ENCODE peak calls at places on chromosomes 3 and 15, in nine cellular contexts. One of them, this sample, is unnamed.

GRCh38 chr3:76410762-76411281 is 625.5 kb upstream of the ZNF717 start:
- DNase-seq in IMR-90: peak; percentile 52
- DNase-seq in heart left ventricle: no peak
- DNase-seq in sigmoid colon: no peak
- DNase-seq in kidney epithelial cell: no peak
- DNase-seq in body of pancreas: no peak
- DNase-seq in pancreas: no peak
- DNase-seq in neural progenitor cell: no peak
- DNase-seq in HCT116: no peak
- DNase-seq in this sample: no peak

GRCh38 chr3:171453175-171453868 is 6.9 kb downstream of the TNIK start:
- DNase-seq in sigmoid colon: no peak
- DNase-seq in pancreas: no peak
- DNase-seq in HCT116: no peak
- DNase-seq in IMR-90: no peak
- DNase-seq in body of pancreas: no peak
- DNase-seq in kidney epithelial cell: no peak
- DNase-seq in heart left ventricle: no peak
- DNase-seq in neural progenitor cell: peak; percentile 82
- DNase-seq in this sample: no peak

GRCh38 chr3:107990433-107990832 is 100.4 kb downstream of the CD47 start:
- DNase-seq in IMR-90: no peak
- DNase-seq in pancreas: no peak
- DNase-seq in HCT116: no peak
- DNase-seq in kidney epithelial cell: no peak
- DNase-seq in body of pancreas: no peak
- DNase-seq in heart left ventricle: no peak
- DNase-seq in neural progenitor cell: no peak
- DNase-seq in sigmoid colon: no peak
- DNase-seq in this sample: no peak

GRCh38 chr3:178223876-178224275 is 312.4 kb upstream of the KCNMB2 start:
- DNase-seq in pancreas: no peak
- DNase-seq in sigmoid colon: no peak
- DNase-seq in neural progenitor cell: no peak
- DNase-seq in body of pancreas: no peak
- DNase-seq in IMR-90: peak; percentile 41
- DNase-seq in heart left ventricle: no peak
- DNase-seq in kidney epithelial cell: no peak
- DNase-seq in HCT116: no peak
- DNase-seq in this sample: peak; percentile 71

GRCh38 chr15:64742385-64742784 is 33.0 kb downstream of the RBPMS2 start:
- DNase-seq in pancreas: no peak
- DNase-seq in neural progenitor cell: no peak
- DNase-seq in heart left ventricle: peak; percentile 57
- DNase-seq in kidney epithelial cell: no peak
- DNase-seq in body of pancreas: no peak
- DNase-seq in HCT116: no peak
- DNase-seq in IMR-90: no peak
- DNase-seq in sigmoid colon: no peak
- DNase-seq in this sample: no peak

GRCh38 chr3:64048631-64049061 is 25.4 kb upstream of the PSMD6 start:
- DNase-seq in neural progenitor cell: no peak
- DNase-seq in IMR-90: peak; percentile 16
- DNase-seq in body of pancreas: no peak
- DNase-seq in sigmoid colon: no peak
- DNase-seq in heart left ventricle: no peak
- DNase-seq in kidney epithelial cell: no peak
- DNase-seq in pancreas: no peak
- DNase-seq in HCT116: no peak
- DNase-seq in this sample: peak; percentile 35

GRCh38 chr15:40855706-40856234 is 11.9 kb downstream of the SPINT1 start:
- DNase-seq in kidney epithelial cell: no peak
- DNase-seq in body of pancreas: no peak
- DNase-seq in HCT116: no peak
- DNase-seq in heart left ventricle: no peak
- DNase-seq in neural progenitor cell: no peak
- DNase-seq in IMR-90: no peak
- DNase-seq in sigmoid colon: no peak
- DNase-seq in pancreas: no peak
- DNase-seq in this sample: no peak

GRCh38 chr3:44931791-44932190 is 44.2 kb downstream of the ZDHHC3 start:
- DNase-seq in kidney epithelial cell: no peak
- DNase-seq in IMR-90: no peak
- DNase-seq in sigmoid colon: no peak
- DNase-seq in heart left ventricle: no peak
- DNase-seq in HCT116: no peak
- DNase-seq in pancreas: no peak
- DNase-seq in body of pancreas: no peak
- DNase-seq in neural progenitor cell: no peak
- DNase-seq in this sample: no peak

GRCh38 chr15:70629735-70630273 is 133.6 kb downstream of the UACA start:
- DNase-seq in HCT116: no peak
- DNase-seq in pancreas: no peak
- DNase-seq in sigmoid colon: no peak
- DNase-seq in kidney epithelial cell: no peak
- DNase-seq in neural progenitor cell: no peak
- DNase-seq in body of pancreas: no peak
- DNase-seq in heart left ventricle: no peak
- DNase-seq in IMR-90: no peak
- DNase-seq in this sample: no peak

GRCh38 chr15:66706225-66706732 is 4.2 kb downstream of the SMAD6 start:
- DNase-seq in body of pancreas: peak; percentile 56
- DNase-seq in pancreas: peak; percentile 23
- DNase-seq in HCT116: no peak
- DNase-seq in IMR-90: peak; percentile 35
- DNase-seq in neural progenitor cell: peak; percentile 78
- DNase-seq in sigmoid colon: no peak
- DNase-seq in kidney epithelial cell: no peak
- DNase-seq in heart left ventricle: peak; percentile 55
- DNase-seq in this sample: no peak

DNA sequence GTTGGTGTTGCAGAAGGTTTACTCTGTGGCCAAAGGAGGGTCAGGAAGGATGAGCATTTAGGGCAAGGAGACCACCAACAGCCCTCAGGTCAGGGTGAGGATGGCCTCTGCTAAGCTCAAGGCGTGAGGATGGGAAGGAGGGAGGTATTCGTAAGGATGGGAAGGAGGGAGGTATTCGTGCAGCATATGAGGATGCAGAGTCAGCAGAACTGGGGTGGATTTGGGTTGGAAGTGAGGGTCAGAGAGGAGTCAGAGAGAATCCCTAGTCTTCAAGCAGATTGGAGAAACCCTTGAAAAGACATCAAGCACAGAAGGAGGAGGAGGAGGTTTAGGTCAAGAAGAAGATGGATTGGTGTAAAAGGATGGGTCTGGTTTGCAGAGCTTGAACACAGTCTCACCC is 4.0 kb downstream of the CCR5 start:
- DNase-seq in sigmoid colon: no peak
- DNase-seq in IMR-90: no peak
- DNase-seq in neural progenitor cell: no peak
- DNase-seq in kidney epithelial cell: no peak
- DNase-seq in HCT116: no peak
- DNase-seq in heart left ventricle: no peak
- DNase-seq in pancreas: no peak
- DNase-seq in body of pancreas: no peak
- DNase-seq in this sample: no peak
- H3K27me3 ChIP-seq in sigmoid colon: no peaks in the 10 kb centered on the region
- H3K27me3 ChIP-seq in IMR-90: peaks cover 42% of the 10 kb centered on the region
- H3K27me3 ChIP-seq in neural progenitor cell: no peaks in the 10 kb centered on the region
- H3K27me3 ChIP-seq in kidney epithelial cell: peaks cover 7% of the 10 kb centered on the region
- H3K27me3 ChIP-seq in HCT116: peaks cover 55% of the 10 kb centered on the region
- H3K27me3 ChIP-seq in heart left ventricle: peaks cover 13% of the 10 kb centered on the region
- H3K27me3 ChIP-seq in pancreas: no peaks in the 10 kb centered on the region
- H3K27me3 ChIP-seq in body of pancreas: no peaks in the 10 kb centered on the region
- H3K27me3 ChIP-seq in this sample: peaks cover 7% of the 10 kb centered on the region

GRCh38 chr3:65245133-65246076 is 557.6 kb upstream of the ADAMTS9 start:
- DNase-seq in body of pancreas: no peak
- DNase-seq in heart left ventricle: no peak
- DNase-seq in kidney epithelial cell: no peak
- DNase-seq in sigmoid colon: no peak
- DNase-seq in HCT116: no peak
- DNase-seq in IMR-90: peak; percentile 1
- DNase-seq in pancreas: no peak
- DNase-seq in neural progenitor cell: no peak
- DNase-seq in this sample: peak; percentile 5
- TF ChIP-seq CTCF in body of pancreas: no peak
- TF ChIP-seq CTCF in heart left ventricle: peak; percentile 34
- TF ChIP-seq CTCF in kidney epithelial cell: peak; percentile 33
- TF ChIP-seq CTCF in sigmoid colon: peak; percentile 27
- TF ChIP-seq CTCF in HCT116: peak; percentile 34
- TF ChIP-seq CTCF in IMR-90: peak; percentile 24
- TF ChIP-seq CTCF in pancreas: no peak
- TF ChIP-seq CTCF in neural progenitor cell: peak; percentile 39
- TF ChIP-seq CTCF in this sample: no peak

GRCh38 chr3:123660276-123660675 is 75.4 kb upstream of the HACD2 start:
- DNase-seq in neural progenitor cell: no peak
- DNase-seq in body of pancreas: no peak
- DNase-seq in sigmoid colon: no peak
- DNase-seq in kidney epithelial cell: no peak
- DNase-seq in HCT116: no peak
- DNase-seq in IMR-90: no peak
- DNase-seq in pancreas: no peak
- DNase-seq in heart left ventricle: no peak
- DNase-seq in this sample: no peak
- H3K36me3 ChIP-seq in neural progenitor cell: peaks cover 5% of the 10 kb centered on the region
- H3K36me3 ChIP-seq in body of pancreas: no peaks in the 10 kb centered on the region
- H3K36me3 ChIP-seq in sigmoid colon: peaks cover 18% of the 10 kb centered on the region
- H3K36me3 ChIP-seq in kidney epithelial cell: peaks cover 1% of the 10 kb centered on the region
- H3K36me3 ChIP-seq in HCT116: no peaks in the 10 kb centered on the region
- H3K36me3 ChIP-seq in IMR-90: peaks cover 72% of the 10 kb centered on the region
- H3K36me3 ChIP-seq in pancreas: no peaks in the 10 kb centered on the region
- H3K36me3 ChIP-seq in heart left ventricle: no peaks in the 10 kb centered on the region
- H3K36me3 ChIP-seq in this sample: peaks cover 2% of the 10 kb centered on the region

GRCh38 chr3:42502429-42503250 is at the start of gene VIPR1:
- DNase-seq in neural progenitor cell: peak; percentile 94
- DNase-seq in IMR-90: no peak
- DNase-seq in body of pancreas: peak; percentile 93
- DNase-seq in kidney epithelial cell: peak; percentile 10
- DNase-seq in sigmoid colon: peak; percentile 71
- DNase-seq in heart left ventricle: peak; percentile 82
- DNase-seq in HCT116: peak; percentile 73
- DNase-seq in pancreas: peak; percentile 88
- DNase-seq in this sample: peak; percentile 68
- H3K27me3 ChIP-seq in neural progenitor cell: peaks cover 64% of the 10 kb centered on the region
- H3K27me3 ChIP-seq in IMR-90: peaks cover 60% of the 10 kb centered on the region
- H3K27me3 ChIP-seq in body of pancreas: peaks cover 4% of the 10 kb centered on the region
- H3K27me3 ChIP-seq in kidney epithelial cell: peaks cover 48% of the 10 kb centered on the region
- H3K27me3 ChIP-seq in sigmoid colon: peaks cover 37% of the 10 kb centered on the region
- H3K27me3 ChIP-seq in heart left ventricle: peaks cover 17% of the 10 kb centered on the region
- H3K27me3 ChIP-seq in HCT116: no peaks in the 10 kb centered on the region
- H3K27me3 ChIP-seq in pancreas: no peaks in the 10 kb centered on the region
- H3K27me3 ChIP-seq in this sample: peaks cover 4% of the 10 kb centered on the region

GRCh38 chr15:38769492-38769891 is 204.9 kb upstream of the RASGRP1 start:
- DNase-seq in sigmoid colon: no peak
- DNase-seq in kidney epithelial cell: no peak
- DNase-seq in neural progenitor cell: no peak
- DNase-seq in body of pancreas: no peak
- DNase-seq in HCT116: no peak
- DNase-seq in pancreas: no peak
- DNase-seq in heart left ventricle: no peak
- DNase-seq in IMR-90: no peak
- DNase-seq in this sample: no peak

DNA sequence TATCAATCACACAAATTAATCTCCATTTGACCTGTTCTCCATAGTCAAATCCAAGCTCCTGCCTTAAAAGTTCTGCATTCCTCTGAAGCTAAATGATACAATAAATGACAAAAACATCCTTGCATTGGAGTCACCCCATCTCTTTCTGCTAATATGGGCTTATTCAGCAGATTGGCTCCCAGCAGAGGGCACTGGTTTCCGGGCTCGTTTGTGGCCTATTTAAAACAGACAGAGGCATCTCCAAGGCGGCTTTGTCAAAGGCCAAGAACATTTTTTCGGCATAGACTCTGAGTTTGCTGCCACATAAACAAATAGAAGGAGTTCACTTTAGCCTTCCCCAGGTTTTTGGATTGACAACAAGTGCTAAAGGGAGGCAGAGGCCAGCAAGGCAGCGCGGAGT is 204.4 kb upstream of the RASGRP1 start:
- DNase-seq in body of pancreas: peak; percentile 16
- DNase-seq in IMR-90: peak; percentile 34
- DNase-seq in HCT116: no peak
- DNase-seq in heart left ventricle: no peak
- DNase-seq in neural progenitor cell: peak; percentile 55
- DNase-seq in pancreas: no peak
- DNase-seq in kidney epithelial cell: no peak
- DNase-seq in sigmoid colon: no peak
- DNase-seq in this sample: peak; percentile 12
- TF ChIP-seq CTCF in body of pancreas: no peak
- TF ChIP-seq CTCF in IMR-90: peak; percentile 38
- TF ChIP-seq CTCF in HCT116: peak; percentile 43
- TF ChIP-seq CTCF in heart left ventricle: no peak
- TF ChIP-seq CTCF in neural progenitor cell: peak; percentile 59
- TF ChIP-seq CTCF in pancreas: no peak
- TF ChIP-seq CTCF in kidney epithelial cell: peak; percentile 20
- TF ChIP-seq CTCF in sigmoid colon: no peak
- TF ChIP-seq CTCF in this sample: peak; percentile 38